ENCODE peak calls at places on chromosomes 5 and 9, in ten cellular contexts. V is glutamatergic neuron, S is endothelial cell, H is Calu3, A is AG04450, U is neural progenitor cell, O is heart left ventricle, C is A549, W is mucosa of descending colon, F is foreskin fibroblast. E is an unnamed sample.
A peak's percentile ranks its signal among the peaks of the same experiment; 100 is the strongest.

GRCh38 chr5:163867738-163868137 is 362.3 kb downstream of the MAT2B start:
- DNase-seq in V (no peak), U (no peak), F (no peak), S (no peak), C (no peak), W (no peak), A (no peak), H (no peak), O (no peak), E (no peak)

GRCh38 chr5:98296426-98296825 is 477.0 kb upstream of the RGMB start:
- DNase-seq in W (no peak), A (no peak), H (no peak), C (no peak), O (no peak), V (no peak), F (peak; percentile 67), S (no peak), U (no peak), E (no peak)

GRCh38 chr5:72387985-72388384 is 67.8 kb downstream of the PTCD2 start:
- DNase-seq in C (peak; percentile 68), H (no peak), S (no peak), F (peak; percentile 84), V (no peak), O (no peak), W (no peak), U (no peak), A (peak; percentile 48), E (no peak)

GRCh38 chr5:79193643-79194042 is 42.3 kb upstream of the JMY start:
- DNase-seq in O (no peak), U (no peak), V (no peak), A (no peak), S (no peak), C (no peak), H (peak; percentile 30), F (peak; percentile 56), W (no peak), E (no peak)

GRCh38 chr5:137376127-137376526 is 123.0 kb downstream of the SPOCK1 start:
- DNase-seq in C (no peak), S (no peak), V (no peak), U (no peak), A (no peak), H (no peak), O (peak; percentile 44), F (no peak), W (no peak), E (no peak)

GRCh38 chr5:154542000-154542399 is 64.0 kb upstream of the HAND1 start:
- DNase-seq in V (no peak), S (no peak), H (no peak), C (no peak), U (no peak), O (no peak), A (no peak), W (no peak), F (no peak), E (no peak)

GRCh38 chr9:126516936-126517750 is 96.6 kb upstream of the LMX1B start:
- DNase-seq in S (no peak), H (peak; percentile 13), C (peak; percentile 61), O (peak; percentile 41), A (peak; percentile 58), U (peak; percentile 88), V (peak; percentile 74), W (no peak), F (peak; percentile 93), E (peak; percentile 41)

GRCh38 chr9:13705356-13705755 is 425.9 kb upstream of the MPDZ start:
- DNase-seq in S (no peak), V (no peak), A (no peak), W (no peak), U (no peak), F (peak; percentile 67), C (no peak), O (no peak), H (no peak), E (no peak)

GRCh38 chr5:134397196-134397595 is 14.5 kb downstream of the CDKN2AIPNL start:
- DNase-seq in W (no peak), A (no peak), O (no peak), U (no peak), F (no peak), S (no peak), H (no peak), C (no peak), V (no peak), E (no peak)

GRCh38 chr5:132049093-132049492 is 11.4 kb upstream of the IL3 start:
- DNase-seq in A (no peak), O (no peak), H (no peak), S (no peak), W (no peak), C (no peak), V (peak; percentile 1), F (no peak), U (no peak), E (no peak)

GRCh38 chr5:124287813-124288212 is 458.6 kb downstream of the ZNF608 start:
- DNase-seq in H (no peak), S (no peak), W (no peak), F (no peak), V (no peak), U (no peak), O (no peak), C (no peak), A (no peak), E (no peak)
- TF ChIP-seq CTCF in H (no peak), S (no peak), W (no peak), F (no peak), V (no peak), U (no peak), O (no peak), C (no peak), A (no peak), E (no peak)

GRCh38 chr5:82365026-82365425 is 86.9 kb upstream of the RPS23 start:
- DNase-seq in O (no peak), U (no peak), W (no peak), V (no peak), S (no peak), A (no peak), F (no peak), H (no peak), C (no peak), E (no peak)

GRCh38 chr5:82365744-82366228 is 87.6 kb upstream of the RPS23 start:
- DNase-seq in U (no peak), H (peak; percentile 61), W (no peak), C (no peak), A (no peak), V (no peak), S (no peak), O (no peak), F (peak; percentile 71), E (no peak)

GRCh38 chr5:82363524-82363923 is 85.4 kb upstream of the RPS23 start:
- DNase-seq in V (no peak), U (no peak), F (no peak), C (no peak), A (no peak), S (no peak), O (no peak), W (no peak), H (no peak), E (no peak)

GRCh38 chr5:82367930-82368329 is 89.8 kb upstream of the RPS23 start:
- DNase-seq in F (no peak), O (no peak), V (no peak), S (no peak), W (no peak), A (no peak), H (no peak), U (no peak), C (no peak), E (no peak)

GRCh38 chr5:82364497-82364896 is 86.3 kb upstream of the RPS23 start:
- DNase-seq in W (no peak), A (no peak), U (peak; percentile 48), O (no peak), C (no peak), S (peak; percentile 28), H (peak; percentile 53), V (no peak), F (peak; percentile 81), E (no peak)
- TF ChIP-seq CTCF in W (no peak), A (peak; percentile 59), U (peak; percentile 55), O (peak; percentile 16), C (peak; percentile 47), S (no peak), H (peak; percentile 55), V (no peak), F (peak; percentile 60), E (peak; percentile 45)

GRCh38 chr9:87686520-87687090 is 39.3 kb upstream of the CTSL start:
- DNase-seq in F (no peak), C (no peak), V (no peak), U (no peak), O (no peak), S (no peak), W (no peak), A (no peak), H (no peak), E (no peak)

GRCh38 chr9:87685431-87685830 is 40.5 kb upstream of the CTSL start:
- DNase-seq in V (no peak), A (no peak), C (no peak), H (no peak), W (no peak), U (no peak), O (no peak), F (no peak), S (no peak), E (no peak)

GRCh38 chr9:87685871-87686519 is 39.9 kb upstream of the CTSL start:
- DNase-seq in C (no peak), V (no peak), F (peak; percentile 43), H (no peak), W (no peak), O (peak; percentile 35), U (no peak), S (no peak), A (no peak), E (no peak)

GRCh38 chr9:87683751-87684626 is 41.9 kb upstream of the CTSL start:
- DNase-seq in U (no peak), C (no peak), W (no peak), H (no peak), A (no peak), F (no peak), O (no peak), V (no peak), S (no peak), E (no peak)

DNA sequence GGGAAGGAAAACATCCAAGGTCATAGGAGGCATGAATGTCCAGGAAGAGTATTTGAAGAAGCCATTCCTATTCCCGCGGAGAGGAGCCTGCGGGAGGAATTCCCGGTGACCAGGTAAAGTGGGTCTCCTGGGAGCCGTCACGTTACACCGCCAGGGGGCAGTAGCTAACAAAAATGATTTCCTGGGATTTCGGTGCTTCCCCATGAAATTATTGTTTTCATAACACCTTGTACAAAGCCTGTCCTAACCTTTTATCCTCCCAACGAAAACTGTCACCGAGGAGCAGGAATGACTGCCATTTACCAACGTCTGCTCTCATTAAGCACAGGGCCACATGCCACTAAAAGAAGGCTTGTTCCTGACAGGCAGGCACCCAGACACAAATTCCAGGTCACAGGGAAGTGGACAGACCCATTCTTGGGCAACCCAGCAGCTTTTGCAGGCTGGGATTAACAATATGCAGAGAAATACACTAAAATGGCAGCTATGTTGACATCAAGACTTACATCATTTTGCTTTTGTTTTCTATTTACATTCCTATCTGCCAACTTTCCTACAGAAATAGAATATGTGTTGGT is 41.2 kb upstream of the CTSL start:
- DNase-seq in O (no peak), H (peak; percentile 25), U (peak; percentile 61), A (no peak), S (peak; percentile 60), W (peak; percentile 73), C (peak; percentile 73), V (peak; percentile 54), F (peak; percentile 74), E (peak; percentile 53)
- TF ChIP-seq CTCF in O (peak; percentile 73), H (peak; percentile 31), U (peak; percentile 79), A (peak; percentile 80), S (peak; percentile 77), W (peak; percentile 45), C (peak; percentile 86), V (peak; percentile 85), F (peak; percentile 73), E (peak; percentile 86)

GRCh38 chr9:137171149-137172063 is at the start of gene TMEM210:
- DNase-seq in H (no peak), O (no peak), F (no peak), U (no peak), A (no peak), V (no peak), W (no peak), C (no peak), S (no peak), E (no peak)
- TF ChIP-seq CTCF in H (no peak), O (no peak), F (no peak), U (no peak), A (no peak), V (no peak), W (no peak), C (no peak), S (no peak), E (no peak)

E was measured in neural crest cell.